ENCODE peak calls at places on chromosomes 4 and X, in five cellular contexts. L is heart right ventricle, Q is Peyer's patch, V is Karpas-422, G is A549. N is an unnamed sample.

GRCh38 chr4:106019771-106020170 is 124.5 kb downstream of the NPNT start:
- DNase-seq in V (no peak), Q (no peak), L (no peak), G (no peak), N (no peak)

GRCh38 chrX:20680998-20681397 is 414.3 kb upstream of the RPS6KA3 start:
- DNase-seq in V (no peak), L (no peak), G (no peak), Q (no peak), N (no peak)

GRCh38 chr4:31667701-31668100 is 947.5 kb downstream of the PCDH7 start:
- DNase-seq in Q (no peak), G (no peak), V (no peak), L (no peak), N (no peak)

GRCh38 chr4:189131131-189131530 is 809.5 kb upstream of the FRG1 start:
- DNase-seq in G (no peak), V (no peak), Q (no peak), L (no peak), N (no peak)

GRCh38 chrX:141405878-141406492 is 163.7 kb upstream of the SPANXC start:
- DNase-seq in V (no peak), G (peak; percentile 61), L (no peak), Q (no peak), N (no peak)

GRCh38 chr4:2045518-2045951 is 13.6 kb upstream of the NAT8L start:
- DNase-seq in L (no peak), Q (no peak), G (no peak), V (peak; percentile 51), N (no peak)

GRCh38 chrX:124086411-124086810 is 124.9 kb downstream of the STAG2 start:
- DNase-seq in G (no peak), Q (no peak), V (no peak), L (no peak), N (peak; percentile 78)

GRCh38 chrX:42094208-42094607 is 170.9 kb upstream of the CASK start:
- DNase-seq in L (no peak), Q (no peak), G (no peak), V (no peak), N (no peak)

GRCh38 chr4:108959497-108959896 is 196.6 kb upstream of the ETNPPL start:
- DNase-seq in G (no peak), Q (no peak), V (no peak), L (no peak), N (no peak)

DNA sequence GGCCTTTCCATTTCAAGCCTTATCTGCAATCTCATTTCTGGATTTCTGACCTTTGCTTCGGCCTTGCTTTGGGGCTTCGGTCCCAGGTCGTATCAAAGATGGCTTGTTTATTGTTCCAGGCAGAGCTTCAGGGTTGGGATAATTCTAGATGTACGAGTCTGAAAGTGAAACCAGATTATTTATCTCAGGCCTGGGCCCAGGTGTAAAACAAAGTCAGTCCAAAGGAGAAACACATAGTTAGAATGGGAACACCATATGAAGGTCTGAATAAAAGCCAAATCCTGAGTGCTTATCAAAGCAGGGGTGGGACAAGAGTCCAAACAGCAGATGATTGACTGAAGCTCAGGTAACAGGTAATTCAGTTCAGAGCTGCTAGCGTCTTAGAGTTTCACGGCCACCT is 17.1 kb downstream of the PRIMPOL start:
- DNase-seq in G (no peak), L (no peak), Q (no peak), V (no peak), N (no peak)
- H3K27ac ChIP-seq in G (no peak overlapping the region), L (no peak overlapping the region), Q (no peak overlapping the region), V (no peak overlapping the region), N (no peak overlapping the region)

GRCh38 chr4:42641155-42641554 is 15.8 kb downstream of the ATP8A1 start:
- DNase-seq in V (no peak), G (no peak), L (no peak), Q (no peak), N (no peak)

GRCh38 chr4:42638993-42639392 is 17.9 kb downstream of the ATP8A1 start:
- DNase-seq in V (peak; percentile 50), Q (no peak), G (no peak), L (no peak), N (no peak)

GRCh38 chr4:42641696-42642095 is 15.2 kb downstream of the ATP8A1 start:
- DNase-seq in G (no peak), Q (no peak), L (no peak), V (no peak), N (no peak)

GRCh38 chr4:42642136-42642797 is 14.6 kb downstream of the ATP8A1 start:
- DNase-seq in Q (no peak), G (no peak), V (no peak), L (no peak), N (no peak)

GRCh38 chr4:42640613-42641012 is 16.3 kb downstream of the ATP8A1 start:
- DNase-seq in L (no peak), G (no peak), V (no peak), Q (no peak), N (no peak)
- H3K4me1 ChIP-seq in L (peaks cover 46% of the 10 kb centered on the region), G (no peaks in the 10 kb centered on the region), V (peaks cover 100% of the 10 kb centered on the region), Q (peaks cover 4% of the 10 kb centered on the region), N (peaks cover 56% of the 10 kb centered on the region)

DNA sequence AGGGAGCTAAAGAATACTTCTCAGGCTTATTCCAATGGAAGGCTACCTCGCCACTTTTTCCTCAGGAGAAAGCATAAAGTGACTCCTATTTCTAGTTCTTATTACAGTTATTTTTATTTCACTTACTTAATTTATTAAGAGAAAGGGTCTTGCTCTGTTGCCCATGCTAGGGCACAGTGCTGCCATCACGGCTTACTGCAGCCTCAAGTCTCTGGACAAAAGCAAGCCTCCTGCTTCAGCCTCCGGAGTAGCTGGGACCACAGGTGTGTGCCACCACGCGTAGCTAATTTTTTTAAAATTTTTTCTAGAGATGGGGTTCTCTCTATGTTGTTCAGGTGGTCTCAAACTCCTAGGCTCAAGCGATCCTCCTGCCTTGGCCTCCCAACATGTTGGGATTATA is 36.0 kb upstream of the CHRNA9 start:
- DNase-seq in V (peak; percentile 56), Q (no peak), L (no peak), G (no peak), N (no peak)
- H3K27ac ChIP-seq in V (peak overlapping the region; percentile 100), Q (peak overlapping the region; percentile 82), L (no peak overlapping the region), G (no peak overlapping the region), N (peak overlapping the region; percentile 74)

DNA sequence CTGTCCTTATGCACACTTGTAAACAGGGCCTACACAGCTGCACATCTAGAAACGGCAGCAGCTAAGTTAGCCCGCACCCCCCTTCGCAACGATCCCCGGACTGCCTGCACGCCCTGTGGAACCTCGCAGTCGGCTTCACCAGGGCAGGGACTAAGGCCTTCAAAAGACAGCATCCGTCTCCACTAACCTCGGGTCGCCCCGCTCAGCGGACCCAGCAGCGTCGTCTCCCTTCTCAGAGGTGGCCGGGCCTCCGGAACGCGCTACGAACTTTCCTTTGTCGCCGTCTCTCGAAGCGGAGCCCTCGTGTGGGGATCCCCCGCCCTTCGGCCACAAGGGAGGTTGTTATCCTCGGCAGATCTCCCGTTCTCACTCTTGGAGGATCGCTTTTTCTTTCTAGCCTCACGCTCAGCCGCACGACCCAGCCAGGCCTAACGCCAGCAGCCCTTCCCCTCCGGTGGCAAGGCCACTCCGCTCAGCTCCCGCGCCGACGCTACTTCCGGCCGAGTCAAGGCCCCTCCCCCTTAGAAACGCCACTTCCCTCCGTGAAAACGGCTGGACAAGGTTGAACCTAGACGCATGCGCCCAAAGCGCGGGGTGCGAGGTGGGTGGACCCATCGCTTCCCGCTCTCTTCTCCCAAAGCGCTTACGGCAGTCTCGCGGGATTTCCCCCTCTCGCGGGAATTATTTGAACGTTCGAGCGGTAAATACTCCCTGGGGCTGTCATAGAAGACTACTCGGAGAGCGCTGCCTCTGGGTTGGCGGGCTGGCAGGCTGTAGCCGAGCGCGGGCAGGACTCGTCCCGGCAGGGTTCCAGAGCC is at the start of the genes DCAF16 and NCAPG:
- DNase-seq in V (peak; percentile 100), L (peak; percentile 99), G (peak; percentile 81), Q (peak; percentile 97), N (peak; percentile 99)
- H3K4me1 ChIP-seq in V (peaks cover 48% of the 10 kb centered on the region), L (peaks cover 48% of the 10 kb centered on the region), G (peaks cover 35% of the 10 kb centered on the region), Q (no peaks in the 10 kb centered on the region), N (peaks cover 16% of the 10 kb centered on the region)

GRCh38 chrX:110440016-110440805 is 81.6 kb downstream of the RTL9 start:
- DNase-seq in L (no peak), Q (no peak), G (no peak), V (no peak), N (no peak)
- H3K27ac ChIP-seq in L (no peak overlapping the region), Q (no peak overlapping the region), G (no peak overlapping the region), V (no peak overlapping the region), N (no peak overlapping the region)

GRCh38 chr4:168842186-168842585 is 167.9 kb downstream of the CBR4 start:
- DNase-seq in Q (no peak), V (no peak), G (no peak), L (no peak), N (no peak)
- H3K4me1 ChIP-seq in Q (no peaks in the 10 kb centered on the region), V (no peaks in the 10 kb centered on the region), G (peaks cover 85% of the 10 kb centered on the region), L (peaks cover 92% of the 10 kb centered on the region), N (no peaks in the 10 kb centered on the region)

GRCh38 chr4:4853371-4853823 is 6.1 kb upstream of the MSX1 start:
- DNase-seq in Q (no peak), L (no peak), G (no peak), V (no peak), N (no peak)
- H3K27ac ChIP-seq in Q (no peak overlapping the region), L (no peak overlapping the region), G (no peak overlapping the region), V (no peak overlapping the region), N (no peak overlapping the region)

DNA sequence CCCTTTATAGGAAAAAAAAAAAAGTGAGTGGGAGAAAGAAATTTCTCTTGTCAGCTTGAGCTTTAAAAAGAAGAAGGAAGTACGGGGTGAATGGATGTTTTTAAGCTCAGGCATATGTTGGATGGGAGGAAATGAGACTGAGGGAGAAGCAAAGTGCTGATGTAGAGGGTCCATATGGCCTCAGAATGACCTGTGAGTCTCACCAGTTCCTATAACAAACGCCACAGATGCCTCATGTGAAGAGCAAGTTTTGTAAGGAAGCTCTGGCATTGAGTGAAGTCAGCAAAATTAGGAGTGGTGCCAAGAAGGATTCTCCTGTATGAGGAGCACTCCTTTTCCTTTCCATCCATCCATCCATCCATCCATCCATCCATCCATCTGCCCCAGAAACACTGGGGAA is 214.6 kb downstream of the PTTG2 start:
- DNase-seq in G (no peak), Q (no peak), V (no peak), L (no peak), N (no peak)
- H3K4me1 ChIP-seq in G (peaks cover 5% of the 10 kb centered on the region), Q (peaks cover 3% of the 10 kb centered on the region), V (no peaks in the 10 kb centered on the region), L (peaks cover 35% of the 10 kb centered on the region), N (peaks cover 17% of the 10 kb centered on the region)

N was measured in naive thymus-derived CD4-positive, alpha-beta T cell.